ENCODE peak calls at places on chromosomes 2 and 18, in five cellular contexts. N, O, Z, D and U are unnamed samples.

GRCh38 chr18:48741866-48742265 is 203.0 kb downstream of the CTIF start:
- DNase-seq in N (no peak), O (no peak), Z (no peak), D (no peak), U (no peak)

GRCh38 chr2:157837851-157838441 is 38.2 kb downstream of the ACVR1 start:
- DNase-seq in N (no peak), O (no peak), Z (no peak), D (no peak), U (peak)

GRCh38 chr2:160241251-160242137 is 41.4 kb upstream of the ITGB6 start:
- DNase-seq in N (no peak), O (peak), Z (no peak), D (no peak), U (peak)

GRCh38 chr18:32730620-32731021 is 42.2 kb downstream of the KLHL14 start:
- DNase-seq in N (no peak), O (no peak), Z (peak), D (no peak), U (no peak)

GRCh38 chr18:30439174-30439573 is 603.4 kb downstream of the DSC3 start:
- DNase-seq in N (no peak), O (no peak), Z (no peak), D (no peak), U (no peak)

GRCh38 chr2:241314181-241314932 is 1.1 kb downstream of the HDLBP start:
- DNase-seq in N (no peak), O (peak), Z (no peak), D (no peak), U (no peak)

GRCh38 chr2:15158117-15158516 is 403.0 kb downstream of the NBAS start:
- DNase-seq in N (no peak), O (no peak), Z (no peak), D (peak), U (no peak)

GRCh38 chr2:129922571-129923264 is 56.7 kb upstream of the RAB6C start:
- DNase-seq in N (no peak), O (no peak), Z (no peak), D (peak), U (no peak)

GRCh38 chr2:241808701-241809382 is at the start of gene NEU4:
- DNase-seq in N (peak), O (no peak), Z (no peak), D (peak), U (peak)

GRCh38 chr18:77116201-77117080 is 16.1 kb downstream of the MBP start:
- DNase-seq in N (no peak), O (no peak), Z (no peak), D (no peak), U (no peak)

GRCh38 chr2:109350526-109350925 is 221.5 kb downstream of the SH3RF3 start:
- DNase-seq in N (no peak), O (no peak), Z (no peak), D (no peak), U (no peak)

GRCh38 chr2:120825370-120826259 is 89.9 kb downstream of the GLI2 start:
- DNase-seq in N (no peak), O (no peak), Z (no peak), D (no peak), U (peak)

GRCh38 chr2:224876522-224876921 is 160.4 kb upstream of the CCDC195 start:
- DNase-seq in N (no peak), O (no peak), Z (no peak), D (no peak), U (no peak)

GRCh38 chr2:203683932-203684556 is 22.4 kb upstream of the CD28 start:
- DNase-seq in N (no peak), O (peak), Z (no peak), D (no peak), U (peak)

GRCh38 chr18:48949606-48950535 is 894 bp downstream of the SMAD7 start:
- DNase-seq in N (peak), O (no peak), Z (peak), D (peak), U (peak)

GRCh38 chr18:75857558-75857957 is 430.1 kb upstream of the SMIM21 start:
- DNase-seq in N (no peak), O (no peak), Z (no peak), D (no peak), U (no peak)

GRCh38 chr2:167398791-167399371 is 510.6 kb downstream of the XIRP2 start:
- DNase-seq in N (no peak), O (no peak), Z (no peak), D (no peak), U (no peak)